ENCODE peak calls at places on chromosomes 4 and X, in ten cellular contexts. One of them, this sample, is unnamed.

GRCh38 chrX:50407976-50408375 is 62.6 kb downstream of the DGKK start:
- DNase-seq in NCI-H82: no peak
- DNase-seq in NCI-H2081: no peak
- DNase-seq in choroid plexus epithelial cell: no peak
- DNase-seq in cardiac fibroblast: no peak
- DNase-seq in NCI-H446 treated with DMSO at 0.1 percent for 48 hours: no peak
- DNase-seq in T-helper 2 cell: no peak
- DNase-seq in tibial nerve: no peak
- DNase-seq in fibroblast of mammary gland: no peak
- DNase-seq in stomach: no peak
- DNase-seq in this sample: no peak

GRCh38 chr4:156109943-156110925 is 156.6 kb upstream of the CTSO start:
- DNase-seq in NCI-H82: peak
- DNase-seq in NCI-H2081: no peak
- DNase-seq in choroid plexus epithelial cell: peak
- DNase-seq in cardiac fibroblast: peak
- DNase-seq in NCI-H446 treated with DMSO at 0.1 percent for 48 hours: no peak
- DNase-seq in T-helper 2 cell: no peak
- DNase-seq in tibial nerve: no peak
- DNase-seq in fibroblast of mammary gland: peak
- DNase-seq in stomach: no peak
- DNase-seq in this sample: no peak

GRCh38 chrX:15567886-15568616 is 32.7 kb downstream of the ACE2 start:
- DNase-seq in NCI-H82: no peak
- DNase-seq in NCI-H2081: peak
- DNase-seq in choroid plexus epithelial cell: peak
- DNase-seq in cardiac fibroblast: peak
- DNase-seq in NCI-H446 treated with DMSO at 0.1 percent for 48 hours: no peak
- DNase-seq in T-helper 2 cell: no peak
- DNase-seq in tibial nerve: no peak
- DNase-seq in fibroblast of mammary gland: no peak
- DNase-seq in stomach: no peak
- DNase-seq in this sample: no peak

GRCh38 chr4:155602351-155603140 is 64.1 kb upstream of the GUCY1A1 start:
- DNase-seq in NCI-H82: no peak
- DNase-seq in NCI-H2081: no peak
- DNase-seq in choroid plexus epithelial cell: no peak
- DNase-seq in cardiac fibroblast: no peak
- DNase-seq in NCI-H446 treated with DMSO at 0.1 percent for 48 hours: no peak
- DNase-seq in T-helper 2 cell: no peak
- DNase-seq in tibial nerve: no peak
- DNase-seq in fibroblast of mammary gland: peak
- DNase-seq in stomach: no peak
- DNase-seq in this sample: no peak

GRCh38 chrX:152988536-152989291 is 5.2 kb downstream of the PNMA5 start:
- DNase-seq in NCI-H82: no peak
- DNase-seq in NCI-H2081: no peak
- DNase-seq in choroid plexus epithelial cell: no peak
- DNase-seq in cardiac fibroblast: no peak
- DNase-seq in NCI-H446 treated with DMSO at 0.1 percent for 48 hours: no peak
- DNase-seq in T-helper 2 cell: no peak
- DNase-seq in tibial nerve: no peak
- DNase-seq in fibroblast of mammary gland: no peak
- DNase-seq in stomach: no peak
- DNase-seq in this sample: no peak

GRCh38 chrX:137166591-137166990 is 132.8 kb upstream of the GPR101 start:
- DNase-seq in NCI-H82: peak
- DNase-seq in NCI-H2081: no peak
- DNase-seq in choroid plexus epithelial cell: no peak
- DNase-seq in cardiac fibroblast: no peak
- DNase-seq in NCI-H446 treated with DMSO at 0.1 percent for 48 hours: no peak
- DNase-seq in T-helper 2 cell: no peak
- DNase-seq in tibial nerve: no peak
- DNase-seq in fibroblast of mammary gland: no peak
- DNase-seq in stomach: peak
- DNase-seq in this sample: no peak

GRCh38 chr4:121656269-121656641 is 40.5 kb downstream of the ANXA5 start:
- DNase-seq in NCI-H82: peak
- DNase-seq in NCI-H2081: peak
- DNase-seq in choroid plexus epithelial cell: peak
- DNase-seq in cardiac fibroblast: peak
- DNase-seq in NCI-H446 treated with DMSO at 0.1 percent for 48 hours: peak
- DNase-seq in T-helper 2 cell: no peak
- DNase-seq in tibial nerve: peak
- DNase-seq in fibroblast of mammary gland: peak
- DNase-seq in stomach: peak
- DNase-seq in this sample: no peak

GRCh38 chr4:19883841-19884240 is 367.9 kb upstream of the SLIT2 start:
- DNase-seq in NCI-H82: no peak
- DNase-seq in NCI-H2081: no peak
- DNase-seq in choroid plexus epithelial cell: peak
- DNase-seq in cardiac fibroblast: no peak
- DNase-seq in NCI-H446 treated with DMSO at 0.1 percent for 48 hours: no peak
- DNase-seq in T-helper 2 cell: no peak
- DNase-seq in tibial nerve: no peak
- DNase-seq in fibroblast of mammary gland: peak
- DNase-seq in stomach: no peak
- DNase-seq in this sample: no peak

GRCh38 chr4:56530269-56531148 is 24.9 kb downstream of the ARL9 start:
- DNase-seq in NCI-H82: peak
- DNase-seq in NCI-H2081: peak
- DNase-seq in choroid plexus epithelial cell: peak
- DNase-seq in cardiac fibroblast: peak
- DNase-seq in NCI-H446 treated with DMSO at 0.1 percent for 48 hours: peak
- DNase-seq in T-helper 2 cell: peak
- DNase-seq in tibial nerve: peak
- DNase-seq in fibroblast of mammary gland: peak
- DNase-seq in stomach: peak
- DNase-seq in this sample: peak

GRCh38 chr4:155903453-155903852 is at the start of gene TDO2:
- DNase-seq in NCI-H82: no peak
- DNase-seq in NCI-H2081: no peak
- DNase-seq in choroid plexus epithelial cell: no peak
- DNase-seq in cardiac fibroblast: peak
- DNase-seq in NCI-H446 treated with DMSO at 0.1 percent for 48 hours: no peak
- DNase-seq in T-helper 2 cell: no peak
- DNase-seq in tibial nerve: no peak
- DNase-seq in fibroblast of mammary gland: peak
- DNase-seq in stomach: no peak
- DNase-seq in this sample: no peak